ENCODE peak calls at places on chromosome 5, in four cellular contexts. One of them, this sample, is unnamed.

GRCh38 chr5:81849769-81850367 is 99.0 kb upstream of the SSBP2 start:
- DNase-seq in HEK293T: no peak
- DNase-seq in renal cortical epithelial cell: no peak
- DNase-seq in CD4-positive, CD25-positive, alpha-beta regulatory T cell: no peak
- DNase-seq in this sample: no peak

GRCh38 chr5:3325206-3325605 is 270.4 kb upstream of the IRX1 start:
- DNase-seq in renal cortical epithelial cell: peak
- DNase-seq in CD4-positive, CD25-positive, alpha-beta regulatory T cell: no peak
- DNase-seq in HEK293T: no peak
- DNase-seq in this sample: no peak

GRCh38 chr5:91101777-91102379 is 281.2 kb downstream of the ARRDC3 start:
- DNase-seq in renal cortical epithelial cell: peak
- DNase-seq in CD4-positive, CD25-positive, alpha-beta regulatory T cell: peak
- DNase-seq in HEK293T: peak
- DNase-seq in this sample: peak

GRCh38 chr5:178625679-178626483 is 969 bp downstream of the CLK4 start:
- DNase-seq in renal cortical epithelial cell: no peak
- DNase-seq in CD4-positive, CD25-positive, alpha-beta regulatory T cell: no peak
- DNase-seq in HEK293T: peak
- DNase-seq in this sample: peak

GRCh38 chr5:95720094-95720793 is 10.9 kb upstream of the RHOBTB3 start:
- DNase-seq in HEK293T: no peak
- DNase-seq in renal cortical epithelial cell: peak
- DNase-seq in CD4-positive, CD25-positive, alpha-beta regulatory T cell: no peak
- DNase-seq in this sample: no peak

GRCh38 chr5:142426129-142426641 is 101.4 kb upstream of the SPRY4 start:
- DNase-seq in HEK293T: no peak
- DNase-seq in CD4-positive, CD25-positive, alpha-beta regulatory T cell: no peak
- DNase-seq in renal cortical epithelial cell: no peak
- DNase-seq in this sample: peak

GRCh38 chr5:139459451-139459934 is 3.0 kb downstream of the ECSCR start:
- DNase-seq in CD4-positive, CD25-positive, alpha-beta regulatory T cell: no peak
- DNase-seq in HEK293T: no peak
- DNase-seq in renal cortical epithelial cell: no peak
- DNase-seq in this sample: no peak

GRCh38 chr5:153895266-153895665 is 143.4 kb downstream of the FAM114A2 start:
- DNase-seq in CD4-positive, CD25-positive, alpha-beta regulatory T cell: no peak
- DNase-seq in HEK293T: no peak
- DNase-seq in renal cortical epithelial cell: no peak
- DNase-seq in this sample: no peak

GRCh38 chr5:43213951-43214350 is 21.9 kb downstream of the NIM1K start:
- DNase-seq in HEK293T: no peak
- DNase-seq in renal cortical epithelial cell: no peak
- DNase-seq in CD4-positive, CD25-positive, alpha-beta regulatory T cell: no peak
- DNase-seq in this sample: no peak

GRCh38 chr5:177569894-177570293 is 15.5 kb upstream of the FAM193B start:
- DNase-seq in renal cortical epithelial cell: no peak
- DNase-seq in HEK293T: no peak
- DNase-seq in CD4-positive, CD25-positive, alpha-beta regulatory T cell: no peak
- DNase-seq in this sample: no peak